ENCODE peak calls at places on chromosomes 4 and X, in eight cellular contexts. V is fibroblast of lung; A is tibial artery; W is neural progenitor cell; Y is mammary epithelial cell; H is CD4-positive, CD25-positive, alpha-beta regulatory T cell; O is naive thymus-derived CD4-positive, alpha-beta T cell; K is testis. G is an unnamed sample. For H3K4me1, the result is how much of the 10 kb centered on the place peaks cover.

GRCh38 chrX:1086444-1087409 is 125.7 kb downstream of the CRLF2 start:
- DNase-seq in V (no peak), A (no peak), W (no peak), Y (peak), H (no peak), O (no peak), K (no peak), G (no peak)

GRCh38 chr4:111454961-111455360 is 690.3 kb upstream of the FAM241A start:
- DNase-seq in V (peak), A (no peak), W (no peak), Y (no peak), H (no peak), O (no peak), K (no peak), G (no peak)

GRCh38 chrX:151762802-151763201 is 28.3 kb downstream of the CNGA2 start:
- DNase-seq in V (no peak), A (no peak), W (no peak), Y (no peak), H (no peak), O (no peak), K (no peak), G (no peak)

GRCh38 chrX:84907324-84907946 is 96.2 kb upstream of the APOOL start:
- DNase-seq in V (peak), A (no peak), W (peak), Y (peak), H (no peak), O (no peak), K (no peak), G (no peak)

GRCh38 chrX:15500497-15500966 is at the start of gene BMX:
- DNase-seq in V (no peak), A (peak), W (no peak), Y (no peak), H (no peak), O (no peak), K (peak), G (no peak)

GRCh38 chrX:39773923-39774803 is 323.6 kb downstream of the BCOR start:
- DNase-seq in V (peak), A (no peak), W (no peak), Y (no peak), H (peak), O (peak), K (no peak), G (no peak)

GRCh38 chr4:87041142-87041541 is 106.3 kb downstream of the AFF1 start:
- DNase-seq in V (peak), A (peak), W (no peak), Y (no peak), H (no peak), O (no peak), K (no peak), G (no peak)

GRCh38 chr4:187218705-187219245 is 495.1 kb upstream of the FAT1 start:
- DNase-seq in V (no peak), A (no peak), W (no peak), Y (no peak), H (no peak), O (no peak), K (no peak), G (no peak)

GRCh38 chrX:40318796-40319195 is 221.0 kb upstream of the BCOR start:
- DNase-seq in V (no peak), A (no peak), W (no peak), Y (no peak), H (no peak), O (no peak), K (no peak), G (no peak)

GRCh38 chr4:113644398-113644797 is 117.1 kb downstream of the CAMK2D start:
- DNase-seq in V (no peak), A (no peak), W (no peak), Y (no peak), H (no peak), O (no peak), K (no peak), G (no peak)
- H3K4me1 ChIP-seq in V (under half), A (under half), W (under half), Y (under half), H (under half), O (under half), K (under half), G (under half)

GRCh38 chr4:139154134-139154421 is 22.9 kb downstream of the ELF2 start:
- DNase-seq in V (no peak), A (no peak), W (no peak), Y (no peak), H (no peak), O (no peak), K (no peak), G (no peak)
- H3K4me1 ChIP-seq in V (under half), A (under half), W (under half), Y (under half), H (under half), O (under half), K (under half), G (under half)

GRCh38 chr4:83238393-83238792 is 46.2 kb downstream of the COQ2 start:
- DNase-seq in V (no peak), A (no peak), W (no peak), Y (no peak), H (no peak), O (no peak), K (no peak), G (no peak)
- H3K4me1 ChIP-seq in V (under half), A (under half), W (under half), Y (under half), H (under half), O (under half), K (under half), G (under half)

GRCh38 chr4:6607368-6608050 is 32.5 kb downstream of the MAN2B2 start:
- DNase-seq in V (no peak), A (no peak), W (no peak), Y (no peak), H (no peak), O (no peak), K (no peak), G (no peak)
- H3K4me1 ChIP-seq in V (under half), A (under half), W (under half), Y (under half), H (under half), O (under half), K (under half), G (under half)

GRCh38 chr4:113355550-113356371 is 306.3 kb downstream of the ANK2 start:
- DNase-seq in V (peak), A (peak), W (no peak), Y (peak), H (peak), O (peak), K (no peak), G (peak)
- H3K4me1 ChIP-seq in V (under half), A (under half), W (under half), Y (under half), H (under half), O (under half), K (under half), G (under half)

DNA sequence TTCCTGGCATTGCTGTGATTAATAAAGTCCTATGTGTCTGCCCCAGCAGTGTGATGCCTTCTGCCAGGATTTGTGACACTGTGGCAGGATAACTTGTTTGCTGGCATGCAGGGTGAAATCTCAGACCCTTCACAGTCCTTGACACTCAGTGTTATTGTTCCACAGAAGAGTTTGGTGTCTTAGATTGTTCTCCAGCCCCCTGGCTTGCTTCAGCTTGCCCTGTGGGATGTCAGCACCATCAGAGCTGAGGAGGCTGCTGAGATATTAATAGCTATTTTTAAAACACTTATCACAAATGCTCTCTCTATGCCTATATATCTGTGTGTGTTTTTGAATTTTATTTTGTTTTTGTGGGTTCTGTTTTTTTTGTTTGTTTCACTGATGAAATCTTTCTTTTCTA is 136.9 kb downstream of the TSPAN5 start:
- DNase-seq in V (no peak), A (no peak), W (no peak), Y (no peak), H (no peak), O (no peak), K (no peak), G (no peak)
- H3K4me1 ChIP-seq in V (under half), A (under half), W (under half), Y (under half), H (under half), O (under half), K (half or more), G (under half)